ENCODE peak calls at places on chromosomes 2 and 18, in nine cellular contexts. One of them, this sample, is unnamed. For H3K4me1, the result is how much of the 10 kb centered on the place peaks cover.

GRCh38 chr2:225008935-225009334 is 33.3 kb downstream of the DOCK10 start:
- DNase-seq in right cardiac atrium: no peak
- DNase-seq in thoracic aorta: no peak
- DNase-seq in fibroblast of lung: peak
- DNase-seq in pancreas: no peak
- DNase-seq in GM23338: peak
- DNase-seq in naive thymus-derived CD4-positive, alpha-beta T cell: no peak
- DNase-seq in Panc1: no peak
- DNase-seq in tibial artery: no peak
- DNase-seq in this sample: peak

GRCh38 chr2:72128843-72129227 is 18.8 kb downstream of the CYP26B1 start:
- DNase-seq in tibial artery: no peak
- DNase-seq in thoracic aorta: no peak
- DNase-seq in pancreas: no peak
- DNase-seq in right cardiac atrium: no peak
- DNase-seq in fibroblast of lung: no peak
- DNase-seq in GM23338: no peak
- DNase-seq in naive thymus-derived CD4-positive, alpha-beta T cell: peak
- DNase-seq in Panc1: no peak
- DNase-seq in this sample: no peak

GRCh38 chr2:19312949-19313348 is 45.5 kb downstream of the OSR1 start:
- DNase-seq in fibroblast of lung: peak
- DNase-seq in GM23338: peak
- DNase-seq in tibial artery: no peak
- DNase-seq in thoracic aorta: no peak
- DNase-seq in pancreas: no peak
- DNase-seq in Panc1: peak
- DNase-seq in right cardiac atrium: no peak
- DNase-seq in naive thymus-derived CD4-positive, alpha-beta T cell: no peak
- DNase-seq in this sample: no peak

GRCh38 chr2:95043300-95043786 is 17.8 kb downstream of the MAL start:
- DNase-seq in pancreas: peak
- DNase-seq in thoracic aorta: no peak
- DNase-seq in fibroblast of lung: peak
- DNase-seq in GM23338: no peak
- DNase-seq in right cardiac atrium: peak
- DNase-seq in tibial artery: no peak
- DNase-seq in naive thymus-derived CD4-positive, alpha-beta T cell: no peak
- DNase-seq in Panc1: no peak
- DNase-seq in this sample: no peak

GRCh38 chr2:3483986-3484960 is 35.1 kb downstream of the ADI1 start:
- DNase-seq in Panc1: no peak
- DNase-seq in tibial artery: peak
- DNase-seq in right cardiac atrium: no peak
- DNase-seq in fibroblast of lung: no peak
- DNase-seq in pancreas: no peak
- DNase-seq in thoracic aorta: no peak
- DNase-seq in GM23338: no peak
- DNase-seq in naive thymus-derived CD4-positive, alpha-beta T cell: no peak
- DNase-seq in this sample: peak

GRCh38 chr18:13541621-13542519 is 184.5 kb downstream of the FAM210A start:
- DNase-seq in tibial artery: no peak
- DNase-seq in pancreas: no peak
- DNase-seq in fibroblast of lung: no peak
- DNase-seq in right cardiac atrium: no peak
- DNase-seq in naive thymus-derived CD4-positive, alpha-beta T cell: no peak
- DNase-seq in GM23338: no peak
- DNase-seq in Panc1: no peak
- DNase-seq in thoracic aorta: no peak
- DNase-seq in this sample: no peak

GRCh38 chr2:1781291-1782080 is 37.2 kb upstream of the PXDN start:
- DNase-seq in naive thymus-derived CD4-positive, alpha-beta T cell: no peak
- DNase-seq in thoracic aorta: no peak
- DNase-seq in GM23338: no peak
- DNase-seq in tibial artery: no peak
- DNase-seq in right cardiac atrium: no peak
- DNase-seq in fibroblast of lung: no peak
- DNase-seq in pancreas: no peak
- DNase-seq in Panc1: no peak
- DNase-seq in this sample: no peak

GRCh38 chr18:35159782-35160181 is 81.1 kb upstream of the ZNF397 start:
- DNase-seq in naive thymus-derived CD4-positive, alpha-beta T cell: no peak
- DNase-seq in GM23338: no peak
- DNase-seq in tibial artery: no peak
- DNase-seq in Panc1: no peak
- DNase-seq in pancreas: no peak
- DNase-seq in right cardiac atrium: no peak
- DNase-seq in thoracic aorta: no peak
- DNase-seq in fibroblast of lung: no peak
- DNase-seq in this sample: no peak

GRCh38 chr2:159941729-159942128 is 120.7 kb downstream of the PLA2R1 start:
- DNase-seq in naive thymus-derived CD4-positive, alpha-beta T cell: no peak
- DNase-seq in Panc1: no peak
- DNase-seq in GM23338: no peak
- DNase-seq in pancreas: no peak
- DNase-seq in tibial artery: no peak
- DNase-seq in thoracic aorta: no peak
- DNase-seq in right cardiac atrium: no peak
- DNase-seq in fibroblast of lung: no peak
- DNase-seq in this sample: no peak

GRCh38 chr2:64678771-64679615 is 25.3 kb upstream of the SERTAD2 start:
- DNase-seq in tibial artery: no peak
- DNase-seq in thoracic aorta: no peak
- DNase-seq in pancreas: no peak
- DNase-seq in GM23338: no peak
- DNase-seq in naive thymus-derived CD4-positive, alpha-beta T cell: no peak
- DNase-seq in Panc1: no peak
- DNase-seq in fibroblast of lung: no peak
- DNase-seq in right cardiac atrium: no peak
- DNase-seq in this sample: no peak

GRCh38 chr18:8661754-8662573 is 43.4 kb upstream of the MTCL1 start:
- DNase-seq in fibroblast of lung: peak
- DNase-seq in tibial artery: no peak
- DNase-seq in pancreas: peak
- DNase-seq in thoracic aorta: no peak
- DNase-seq in Panc1: no peak
- DNase-seq in right cardiac atrium: no peak
- DNase-seq in naive thymus-derived CD4-positive, alpha-beta T cell: no peak
- DNase-seq in GM23338: peak
- DNase-seq in this sample: peak

GRCh38 chr2:390959-391358 is 103.1 kb upstream of the ALKAL2 start:
- DNase-seq in pancreas: no peak
- DNase-seq in right cardiac atrium: no peak
- DNase-seq in thoracic aorta: no peak
- DNase-seq in naive thymus-derived CD4-positive, alpha-beta T cell: no peak
- DNase-seq in fibroblast of lung: no peak
- DNase-seq in GM23338: no peak
- DNase-seq in Panc1: no peak
- DNase-seq in tibial artery: no peak
- DNase-seq in this sample: no peak

DNA sequence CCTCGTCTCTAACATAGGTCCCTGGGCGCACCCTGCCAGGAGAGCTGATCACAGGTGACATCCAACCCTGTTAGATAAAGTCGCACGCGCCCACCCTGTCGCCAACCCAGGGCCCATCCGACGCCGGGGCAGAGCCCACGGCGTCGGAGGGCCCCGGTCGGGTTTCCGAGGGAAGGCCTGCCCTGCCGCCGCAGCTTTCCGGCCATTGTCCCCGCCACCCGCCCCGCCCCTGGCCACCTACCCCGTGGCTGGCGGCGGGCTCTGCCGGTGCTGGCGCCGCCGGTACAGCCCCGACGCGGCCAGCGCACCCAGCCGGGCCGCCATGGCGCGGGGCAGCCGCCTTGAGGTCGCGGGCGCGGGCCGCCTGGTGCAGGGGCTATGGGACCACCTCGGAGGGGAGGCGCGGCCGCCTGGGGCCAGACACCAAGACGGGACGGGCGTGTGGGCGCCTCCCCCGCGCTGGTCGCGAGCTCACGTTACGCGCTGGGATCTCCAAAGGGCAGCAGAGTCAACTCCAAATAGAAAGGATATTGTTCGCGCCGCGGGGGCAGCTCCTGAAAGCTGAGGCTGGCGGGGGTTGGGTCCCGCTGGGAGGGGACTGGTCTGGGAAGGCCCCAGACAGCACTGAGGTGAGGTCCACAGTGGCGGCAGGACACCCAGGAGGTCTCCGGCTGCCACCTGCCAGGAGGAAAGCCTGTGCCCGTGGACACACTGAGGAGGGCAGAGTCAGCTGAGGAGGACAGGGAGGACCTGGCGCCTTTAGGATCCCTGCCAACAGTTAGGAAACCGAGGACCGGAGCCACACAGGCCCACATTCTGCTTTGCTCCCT is 11.1 kb downstream of the LIMS2 start:
- DNase-seq in pancreas: peak
- DNase-seq in thoracic aorta: no peak
- DNase-seq in tibial artery: peak
- DNase-seq in naive thymus-derived CD4-positive, alpha-beta T cell: no peak
- DNase-seq in right cardiac atrium: no peak
- DNase-seq in Panc1: no peak
- DNase-seq in GM23338: peak
- DNase-seq in fibroblast of lung: no peak
- DNase-seq in this sample: no peak
- H3K4me1 ChIP-seq in pancreas: under half
- H3K4me1 ChIP-seq in thoracic aorta: half or more
- H3K4me1 ChIP-seq in tibial artery: half or more
- H3K4me1 ChIP-seq in naive thymus-derived CD4-positive, alpha-beta T cell: under half
- H3K4me1 ChIP-seq in right cardiac atrium: under half
- H3K4me1 ChIP-seq in Panc1: under half
- H3K4me1 ChIP-seq in GM23338: under half
- H3K4me1 ChIP-seq in fibroblast of lung: under half
- H3K4me1 ChIP-seq in this sample: under half

DNA sequence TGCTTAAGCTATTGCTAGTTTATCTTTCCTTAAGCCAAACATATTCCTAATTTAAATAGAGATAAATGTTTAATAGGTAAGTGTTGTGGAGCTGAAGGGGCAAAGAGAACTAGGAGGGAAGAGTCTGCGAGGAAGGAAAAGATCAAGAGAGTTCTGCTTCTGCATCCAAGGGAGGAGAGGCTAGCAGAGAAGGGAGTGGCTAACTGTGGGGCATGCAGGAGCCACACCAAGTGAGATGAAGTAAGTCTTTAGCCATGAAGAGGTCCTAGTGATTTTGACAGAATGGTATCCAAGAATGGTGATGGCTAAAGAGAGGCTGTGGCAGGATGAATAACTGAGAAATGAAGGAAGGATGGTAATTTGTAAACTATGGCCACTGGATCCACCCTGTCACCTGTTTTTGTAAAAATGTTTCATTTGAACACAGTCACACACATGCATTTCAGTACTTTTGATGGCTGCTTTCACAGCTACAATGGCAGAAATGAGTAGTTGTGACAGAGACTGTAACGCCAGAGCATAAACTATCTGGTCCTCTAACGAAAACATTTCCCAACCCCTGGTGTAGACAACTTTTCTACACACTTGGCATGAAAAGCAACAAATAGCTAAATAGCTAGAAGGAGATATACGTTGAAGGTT is 15.6 kb downstream of the TPGS2 start:
- DNase-seq in right cardiac atrium: no peak
- DNase-seq in pancreas: no peak
- DNase-seq in GM23338: no peak
- DNase-seq in tibial artery: no peak
- DNase-seq in thoracic aorta: no peak
- DNase-seq in naive thymus-derived CD4-positive, alpha-beta T cell: no peak
- DNase-seq in Panc1: no peak
- DNase-seq in fibroblast of lung: no peak
- DNase-seq in this sample: no peak
- H3K4me3 ChIP-seq in right cardiac atrium: no peak
- H3K4me3 ChIP-seq in pancreas: no peak
- H3K4me3 ChIP-seq in GM23338: no peak
- H3K4me3 ChIP-seq in tibial artery: no peak
- H3K4me3 ChIP-seq in thoracic aorta: no peak
- H3K4me3 ChIP-seq in naive thymus-derived CD4-positive, alpha-beta T cell: no peak
- H3K4me3 ChIP-seq in Panc1: no peak
- H3K4me3 ChIP-seq in fibroblast of lung: no peak
- H3K4me3 ChIP-seq in this sample: no peak

GRCh38 chr2:128373346-128374000 is 54.8 kb upstream of the HS6ST1 start:
- DNase-seq in right cardiac atrium: no peak
- DNase-seq in naive thymus-derived CD4-positive, alpha-beta T cell: no peak
- DNase-seq in GM23338: no peak
- DNase-seq in thoracic aorta: no peak
- DNase-seq in tibial artery: peak
- DNase-seq in pancreas: no peak
- DNase-seq in Panc1: no peak
- DNase-seq in fibroblast of lung: no peak
- DNase-seq in this sample: no peak

GRCh38 chr2:128372621-128373341 is 54.1 kb upstream of the HS6ST1 start:
- DNase-seq in tibial artery: peak
- DNase-seq in thoracic aorta: no peak
- DNase-seq in right cardiac atrium: no peak
- DNase-seq in Panc1: no peak
- DNase-seq in GM23338: no peak
- DNase-seq in fibroblast of lung: no peak
- DNase-seq in naive thymus-derived CD4-positive, alpha-beta T cell: no peak
- DNase-seq in pancreas: no peak
- DNase-seq in this sample: no peak

GRCh38 chr2:128370468-128371247 is 52.0 kb upstream of the HS6ST1 start:
- DNase-seq in GM23338: no peak
- DNase-seq in thoracic aorta: no peak
- DNase-seq in tibial artery: peak
- DNase-seq in pancreas: no peak
- DNase-seq in naive thymus-derived CD4-positive, alpha-beta T cell: no peak
- DNase-seq in Panc1: no peak
- DNase-seq in right cardiac atrium: no peak
- DNase-seq in fibroblast of lung: no peak
- DNase-seq in this sample: no peak

GRCh38 chr2:128371248-128371630 is 52.6 kb upstream of the HS6ST1 start:
- DNase-seq in pancreas: no peak
- DNase-seq in right cardiac atrium: no peak
- DNase-seq in GM23338: no peak
- DNase-seq in Panc1: no peak
- DNase-seq in naive thymus-derived CD4-positive, alpha-beta T cell: no peak
- DNase-seq in fibroblast of lung: no peak
- DNase-seq in thoracic aorta: no peak
- DNase-seq in tibial artery: peak
- DNase-seq in this sample: no peak

GRCh38 chr2:128371648-128372345 is 53.1 kb upstream of the HS6ST1 start:
- DNase-seq in naive thymus-derived CD4-positive, alpha-beta T cell: no peak
- DNase-seq in pancreas: no peak
- DNase-seq in thoracic aorta: no peak
- DNase-seq in fibroblast of lung: no peak
- DNase-seq in right cardiac atrium: no peak
- DNase-seq in tibial artery: peak
- DNase-seq in Panc1: no peak
- DNase-seq in GM23338: no peak
- DNase-seq in this sample: peak
- H3K4me1 ChIP-seq in naive thymus-derived CD4-positive, alpha-beta T cell: under half
- H3K4me1 ChIP-seq in pancreas: under half
- H3K4me1 ChIP-seq in thoracic aorta: under half
- H3K4me1 ChIP-seq in fibroblast of lung: under half
- H3K4me1 ChIP-seq in right cardiac atrium: under half
- H3K4me1 ChIP-seq in tibial artery: under half
- H3K4me1 ChIP-seq in Panc1: under half
- H3K4me1 ChIP-seq in GM23338: under half
- H3K4me1 ChIP-seq in this sample: under half

DNA sequence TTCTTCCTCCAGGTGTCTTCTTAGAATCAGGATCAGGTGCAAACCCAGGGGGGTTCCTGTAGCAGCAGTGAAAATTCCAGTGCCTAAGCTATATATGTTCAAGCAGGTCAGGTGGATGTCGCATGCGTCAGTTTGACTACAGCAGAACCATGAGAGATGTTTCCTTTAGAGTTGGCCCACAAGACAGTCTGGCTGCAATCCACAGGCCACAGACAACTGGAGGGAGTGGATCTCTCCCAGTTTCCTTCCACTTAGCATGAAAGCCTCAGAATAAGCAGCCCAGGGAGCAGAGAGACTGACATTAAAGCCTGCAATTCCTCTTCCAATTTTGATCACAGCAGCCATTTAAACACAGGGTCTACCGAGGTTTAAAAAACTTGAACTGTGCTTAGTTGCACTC is 1.1 kb upstream of the KCNE4 start:
- DNase-seq in GM23338: no peak
- DNase-seq in Panc1: no peak
- DNase-seq in pancreas: no peak
- DNase-seq in tibial artery: no peak
- DNase-seq in fibroblast of lung: peak
- DNase-seq in naive thymus-derived CD4-positive, alpha-beta T cell: no peak
- DNase-seq in right cardiac atrium: peak
- DNase-seq in thoracic aorta: no peak
- DNase-seq in this sample: no peak
- H3K4me3 ChIP-seq in GM23338: no peak
- H3K4me3 ChIP-seq in Panc1: no peak
- H3K4me3 ChIP-seq in pancreas: no peak
- H3K4me3 ChIP-seq in tibial artery: peak
- H3K4me3 ChIP-seq in fibroblast of lung: peak
- H3K4me3 ChIP-seq in naive thymus-derived CD4-positive, alpha-beta T cell: no peak
- H3K4me3 ChIP-seq in right cardiac atrium: peak
- H3K4me3 ChIP-seq in thoracic aorta: peak
- H3K4me3 ChIP-seq in this sample: no peak

This sample was measured in BE2C.